ENCODE peak calls at places on chromosomes 13 and 19, in eight cellular contexts. One of them, this sample, is unnamed.

GRCh38 chr13:98853791-98854191 is 101.3 kb upstream of the SLC15A1 start:
- DNase-seq in memory B cell: no peak
- DNase-seq in bronchial epithelial cell: no peak
- DNase-seq in activated T-cell treated with anti-CD3 and anti-CD28 coated beads for 24 hours: peak
- DNase-seq in naive B cell: no peak
- DNase-seq in psoas muscle: no peak
- DNase-seq in heart right ventricle: no peak
- DNase-seq in amniotic epithelial cell: peak
- DNase-seq in this sample: no peak

GRCh38 chr19:6440905-6441304 is 7.3 kb upstream of the SLC25A41 start:
- DNase-seq in activated T-cell treated with anti-CD3 and anti-CD28 coated beads for 24 hours: no peak
- DNase-seq in amniotic epithelial cell: no peak
- DNase-seq in bronchial epithelial cell: no peak
- DNase-seq in memory B cell: no peak
- DNase-seq in heart right ventricle: no peak
- DNase-seq in naive B cell: no peak
- DNase-seq in psoas muscle: no peak
- DNase-seq in this sample: no peak

GRCh38 chr19:42442833-42443232 is at the start of gene CXCL17:
- DNase-seq in bronchial epithelial cell: peak
- DNase-seq in activated T-cell treated with anti-CD3 and anti-CD28 coated beads for 24 hours: no peak
- DNase-seq in naive B cell: no peak
- DNase-seq in psoas muscle: no peak
- DNase-seq in memory B cell: no peak
- DNase-seq in heart right ventricle: no peak
- DNase-seq in amniotic epithelial cell: no peak
- DNase-seq in this sample: no peak

GRCh38 chr19:33774751-33775150 is 21.9 kb upstream of the KCTD15 start:
- DNase-seq in heart right ventricle: no peak
- DNase-seq in psoas muscle: no peak
- DNase-seq in activated T-cell treated with anti-CD3 and anti-CD28 coated beads for 24 hours: no peak
- DNase-seq in bronchial epithelial cell: no peak
- DNase-seq in naive B cell: no peak
- DNase-seq in amniotic epithelial cell: no peak
- DNase-seq in memory B cell: no peak
- DNase-seq in this sample: no peak

GRCh38 chr13:100075700-100076587 is 12.9 kb upstream of the PCCA start:
- DNase-seq in psoas muscle: no peak
- DNase-seq in bronchial epithelial cell: no peak
- DNase-seq in amniotic epithelial cell: peak
- DNase-seq in activated T-cell treated with anti-CD3 and anti-CD28 coated beads for 24 hours: no peak
- DNase-seq in heart right ventricle: no peak
- DNase-seq in memory B cell: no peak
- DNase-seq in naive B cell: no peak
- DNase-seq in this sample: no peak

GRCh38 chr13:41568990-41569387 is 111.6 kb downstream of the RGCC start:
- DNase-seq in amniotic epithelial cell: peak
- DNase-seq in memory B cell: no peak
- DNase-seq in naive B cell: no peak
- DNase-seq in heart right ventricle: no peak
- DNase-seq in psoas muscle: no peak
- DNase-seq in activated T-cell treated with anti-CD3 and anti-CD28 coated beads for 24 hours: no peak
- DNase-seq in bronchial epithelial cell: no peak
- DNase-seq in this sample: no peak

GRCh38 chr13:39656325-39656677 is 839 bp downstream of the COG6 start:
- DNase-seq in memory B cell: no peak
- DNase-seq in naive B cell: no peak
- DNase-seq in activated T-cell treated with anti-CD3 and anti-CD28 coated beads for 24 hours: no peak
- DNase-seq in psoas muscle: no peak
- DNase-seq in heart right ventricle: no peak
- DNase-seq in amniotic epithelial cell: peak
- DNase-seq in bronchial epithelial cell: peak
- DNase-seq in this sample: no peak

GRCh38 chr13:60494296-60494695 is 97.3 kb downstream of the TDRD3 start:
- DNase-seq in naive B cell: no peak
- DNase-seq in psoas muscle: no peak
- DNase-seq in activated T-cell treated with anti-CD3 and anti-CD28 coated beads for 24 hours: no peak
- DNase-seq in bronchial epithelial cell: no peak
- DNase-seq in heart right ventricle: no peak
- DNase-seq in memory B cell: no peak
- DNase-seq in amniotic epithelial cell: no peak
- DNase-seq in this sample: no peak

GRCh38 chr19:56821209-56821608 is 19.3 kb downstream of the PEG3 start:
- DNase-seq in heart right ventricle: no peak
- DNase-seq in psoas muscle: no peak
- DNase-seq in memory B cell: no peak
- DNase-seq in activated T-cell treated with anti-CD3 and anti-CD28 coated beads for 24 hours: no peak
- DNase-seq in bronchial epithelial cell: no peak
- DNase-seq in amniotic epithelial cell: no peak
- DNase-seq in naive B cell: no peak
- DNase-seq in this sample: no peak

GRCh38 chr19:5243878-5244277 is 96.7 kb downstream of the PTPRS start:
- DNase-seq in activated T-cell treated with anti-CD3 and anti-CD28 coated beads for 24 hours: no peak
- DNase-seq in memory B cell: no peak
- DNase-seq in naive B cell: no peak
- DNase-seq in bronchial epithelial cell: no peak
- DNase-seq in psoas muscle: no peak
- DNase-seq in heart right ventricle: no peak
- DNase-seq in amniotic epithelial cell: no peak
- DNase-seq in this sample: no peak

GRCh38 chr19:46378268-46378667 is 31.4 kb downstream of the PPP5C start:
- DNase-seq in heart right ventricle: no peak
- DNase-seq in memory B cell: no peak
- DNase-seq in amniotic epithelial cell: no peak
- DNase-seq in activated T-cell treated with anti-CD3 and anti-CD28 coated beads for 24 hours: no peak
- DNase-seq in psoas muscle: no peak
- DNase-seq in bronchial epithelial cell: peak
- DNase-seq in naive B cell: no peak
- DNase-seq in this sample: no peak

GRCh38 chr19:10315335-10316214 is at the start of gene FDX2:
- DNase-seq in naive B cell: peak
- DNase-seq in memory B cell: peak
- DNase-seq in bronchial epithelial cell: peak
- DNase-seq in activated T-cell treated with anti-CD3 and anti-CD28 coated beads for 24 hours: peak
- DNase-seq in psoas muscle: peak
- DNase-seq in amniotic epithelial cell: peak
- DNase-seq in heart right ventricle: peak
- DNase-seq in this sample: peak

GRCh38 chr13:113849546-113849945 is 14.3 kb downstream of the GAS6 start:
- DNase-seq in naive B cell: no peak
- DNase-seq in activated T-cell treated with anti-CD3 and anti-CD28 coated beads for 24 hours: no peak
- DNase-seq in memory B cell: no peak
- DNase-seq in psoas muscle: no peak
- DNase-seq in bronchial epithelial cell: peak
- DNase-seq in heart right ventricle: no peak
- DNase-seq in amniotic epithelial cell: no peak
- DNase-seq in this sample: no peak

GRCh38 chr19:1156830-1157615 is 17.0 kb downstream of the SBNO2 start:
- DNase-seq in naive B cell: no peak
- DNase-seq in bronchial epithelial cell: no peak
- DNase-seq in memory B cell: no peak
- DNase-seq in amniotic epithelial cell: no peak
- DNase-seq in psoas muscle: no peak
- DNase-seq in activated T-cell treated with anti-CD3 and anti-CD28 coated beads for 24 hours: no peak
- DNase-seq in heart right ventricle: no peak
- DNase-seq in this sample: no peak

GRCh38 chr13:22549126-22549525 is 631.7 kb upstream of the SGCG start:
- DNase-seq in naive B cell: no peak
- DNase-seq in activated T-cell treated with anti-CD3 and anti-CD28 coated beads for 24 hours: no peak
- DNase-seq in bronchial epithelial cell: no peak
- DNase-seq in memory B cell: no peak
- DNase-seq in amniotic epithelial cell: peak
- DNase-seq in heart right ventricle: no peak
- DNase-seq in psoas muscle: no peak
- DNase-seq in this sample: no peak

GRCh38 chr19:1218751-1219567 is 13.4 kb downstream of the STK11 start:
- DNase-seq in heart right ventricle: no peak
- DNase-seq in memory B cell: no peak
- DNase-seq in amniotic epithelial cell: no peak
- DNase-seq in naive B cell: no peak
- DNase-seq in psoas muscle: no peak
- DNase-seq in bronchial epithelial cell: no peak
- DNase-seq in activated T-cell treated with anti-CD3 and anti-CD28 coated beads for 24 hours: no peak
- DNase-seq in this sample: no peak

GRCh38 chr19:29012457-29012856 is 200.5 kb downstream of the UQCRFS1 start:
- DNase-seq in bronchial epithelial cell: no peak
- DNase-seq in amniotic epithelial cell: no peak
- DNase-seq in psoas muscle: no peak
- DNase-seq in heart right ventricle: no peak
- DNase-seq in activated T-cell treated with anti-CD3 and anti-CD28 coated beads for 24 hours: no peak
- DNase-seq in naive B cell: no peak
- DNase-seq in memory B cell: no peak
- DNase-seq in this sample: no peak

GRCh38 chr13:85690368-85690767 is 108.9 kb downstream of the SLITRK6 start:
- DNase-seq in psoas muscle: no peak
- DNase-seq in heart right ventricle: no peak
- DNase-seq in naive B cell: no peak
- DNase-seq in memory B cell: no peak
- DNase-seq in bronchial epithelial cell: no peak
- DNase-seq in activated T-cell treated with anti-CD3 and anti-CD28 coated beads for 24 hours: no peak
- DNase-seq in amniotic epithelial cell: no peak
- DNase-seq in this sample: no peak

GRCh38 chr13:37129867-37130266 is 24.4 kb upstream of the CSNK1A1L start:
- DNase-seq in activated T-cell treated with anti-CD3 and anti-CD28 coated beads for 24 hours: no peak
- DNase-seq in amniotic epithelial cell: no peak
- DNase-seq in heart right ventricle: no peak
- DNase-seq in psoas muscle: no peak
- DNase-seq in bronchial epithelial cell: no peak
- DNase-seq in memory B cell: no peak
- DNase-seq in naive B cell: no peak
- DNase-seq in this sample: no peak

GRCh38 chr19:55103190-55103589 is 14.2 kb downstream of the PPP1R12C start:
- DNase-seq in memory B cell: no peak
- DNase-seq in naive B cell: no peak
- DNase-seq in amniotic epithelial cell: no peak
- DNase-seq in heart right ventricle: no peak
- DNase-seq in psoas muscle: no peak
- DNase-seq in bronchial epithelial cell: no peak
- DNase-seq in activated T-cell treated with anti-CD3 and anti-CD28 coated beads for 24 hours: no peak
- DNase-seq in this sample: peak

GRCh38 chr13:51826606-51827005 is 18.4 kb downstream of the TMEM272 start:
- DNase-seq in memory B cell: no peak
- DNase-seq in activated T-cell treated with anti-CD3 and anti-CD28 coated beads for 24 hours: no peak
- DNase-seq in amniotic epithelial cell: no peak
- DNase-seq in heart right ventricle: peak
- DNase-seq in bronchial epithelial cell: peak
- DNase-seq in psoas muscle: no peak
- DNase-seq in naive B cell: no peak
- DNase-seq in this sample: no peak

GRCh38 chr19:17458970-17459369 is 1.8 kb downstream of the NXNL1 start:
- DNase-seq in naive B cell: no peak
- DNase-seq in memory B cell: no peak
- DNase-seq in heart right ventricle: no peak
- DNase-seq in activated T-cell treated with anti-CD3 and anti-CD28 coated beads for 24 hours: no peak
- DNase-seq in amniotic epithelial cell: no peak
- DNase-seq in psoas muscle: no peak
- DNase-seq in bronchial epithelial cell: peak
- DNase-seq in this sample: no peak

GRCh38 chr13:70523622-70524021 is 415.4 kb upstream of the KLHL1 start:
- DNase-seq in bronchial epithelial cell: no peak
- DNase-seq in amniotic epithelial cell: no peak
- DNase-seq in memory B cell: no peak
- DNase-seq in psoas muscle: no peak
- DNase-seq in heart right ventricle: peak
- DNase-seq in activated T-cell treated with anti-CD3 and anti-CD28 coated beads for 24 hours: no peak
- DNase-seq in naive B cell: no peak
- DNase-seq in this sample: no peak